ENCODE peak calls at places on chromosome 17, in four cellular contexts. One of them, this sample, is unnamed.

GRCh38 chr17:72520665-72521303 is 400.0 kb downstream of the SOX9 start:
- DNase-seq in H1: no peak
- DNase-seq in lower lobe of right lung: no peak
- DNase-seq in transverse colon: no peak
- DNase-seq in this sample: no peak

GRCh38 chr17:34254651-34255380 is at the start of gene CCL2:
- DNase-seq in H1: peak
- DNase-seq in lower lobe of right lung: peak
- DNase-seq in transverse colon: peak
- DNase-seq in this sample: peak

GRCh38 chr17:4249452-4250029 is 14.2 kb downstream of the ANKFY1 start:
- DNase-seq in H1: no peak
- DNase-seq in lower lobe of right lung: no peak
- DNase-seq in transverse colon: no peak
- DNase-seq in this sample: peak

GRCh38 chr17:45788057-45788456 is 3.9 kb downstream of the CRHR1 start:
- DNase-seq in H1: no peak
- DNase-seq in lower lobe of right lung: no peak
- DNase-seq in transverse colon: no peak
- DNase-seq in this sample: no peak

GRCh38 chr17:45302649-45303173 is 14.1 kb downstream of the MAP3K14 start:
- DNase-seq in H1: no peak
- DNase-seq in lower lobe of right lung: no peak
- DNase-seq in transverse colon: peak
- DNase-seq in this sample: peak

GRCh38 chr17:45260204-45260783 is 1.6 kb downstream of the SPATA32 start:
- DNase-seq in H1: no peak
- DNase-seq in lower lobe of right lung: no peak
- DNase-seq in transverse colon: no peak
- DNase-seq in this sample: no peak

GRCh38 chr17:30005709-30006320 is 64.4 kb downstream of the EFCAB5 start:
- DNase-seq in H1: no peak
- DNase-seq in lower lobe of right lung: no peak
- DNase-seq in transverse colon: no peak
- DNase-seq in this sample: no peak

GRCh38 chr17:78966906-78967600 is 12.7 kb downstream of the LGALS3BP start:
- DNase-seq in H1: no peak
- DNase-seq in lower lobe of right lung: no peak
- DNase-seq in transverse colon: no peak
- DNase-seq in this sample: no peak

GRCh38 chr17:6574689-6575595 is 18.6 kb upstream of the PITPNM3 start:
- DNase-seq in H1: no peak
- DNase-seq in lower lobe of right lung: peak
- DNase-seq in transverse colon: peak
- DNase-seq in this sample: no peak

GRCh38 chr17:7083592-7083991 is 3.5 kb upstream of the CLEC10A start:
- DNase-seq in H1: no peak
- DNase-seq in lower lobe of right lung: peak
- DNase-seq in transverse colon: no peak
- DNase-seq in this sample: no peak

GRCh38 chr17:10875411-10875810 is 37.5 kb upstream of the PIRT start:
- DNase-seq in H1: no peak
- DNase-seq in lower lobe of right lung: no peak
- DNase-seq in transverse colon: no peak
- DNase-seq in this sample: peak

GRCh38 chr17:73261952-73262675 is 434 bp upstream of the CPSF4L start:
- DNase-seq in H1: peak
- DNase-seq in lower lobe of right lung: no peak
- DNase-seq in transverse colon: peak
- DNase-seq in this sample: peak

GRCh38 chr17:31684901-31685300 is 174.1 kb downstream of the COPRS start:
- DNase-seq in H1: no peak
- DNase-seq in lower lobe of right lung: no peak
- DNase-seq in transverse colon: no peak
- DNase-seq in this sample: no peak

GRCh38 chr17:7439462-7440112 is at the start of gene FGF11:
- DNase-seq in H1: no peak
- DNase-seq in lower lobe of right lung: no peak
- DNase-seq in transverse colon: no peak
- DNase-seq in this sample: no peak

GRCh38 chr17:74987418-74987908 is at the start of gene CDR2L:
- DNase-seq in H1: peak
- DNase-seq in lower lobe of right lung: peak
- DNase-seq in transverse colon: peak
- DNase-seq in this sample: peak

GRCh38 chr17:77408284-77408683 is 267.5 kb downstream of the SEC14L1 start:
- DNase-seq in H1: no peak
- DNase-seq in lower lobe of right lung: no peak
- DNase-seq in transverse colon: peak
- DNase-seq in this sample: no peak

GRCh38 chr17:75878174-75878998 is at the start of gene TRIM47:
- DNase-seq in H1: no peak
- DNase-seq in lower lobe of right lung: peak
- DNase-seq in transverse colon: peak
- DNase-seq in this sample: peak

GRCh38 chr17:37770631-37771518 is 26.0 kb upstream of the HNF1B start:
- DNase-seq in H1: no peak
- DNase-seq in lower lobe of right lung: peak
- DNase-seq in transverse colon: peak
- DNase-seq in this sample: peak

GRCh38 chr17:68320311-68320865 is 29.1 kb downstream of the ARSG start:
- DNase-seq in H1: no peak
- DNase-seq in lower lobe of right lung: no peak
- DNase-seq in transverse colon: no peak
- DNase-seq in this sample: no peak

GRCh38 chr17:16464001-16464640 is 27.9 kb downstream of the LRRC75A start:
- DNase-seq in H1: no peak
- DNase-seq in lower lobe of right lung: no peak
- DNase-seq in transverse colon: no peak
- DNase-seq in this sample: no peak

GRCh38 chr17:45114117-45114932 is 18.0 kb downstream of the PLCD3 start:
- DNase-seq in H1: no peak
- DNase-seq in lower lobe of right lung: no peak
- DNase-seq in transverse colon: no peak
- DNase-seq in this sample: no peak

GRCh38 chr17:50134206-50135110 is 4.5 kb upstream of the SAMD14 start:
- DNase-seq in H1: no peak
- DNase-seq in lower lobe of right lung: no peak
- DNase-seq in transverse colon: no peak
- DNase-seq in this sample: peak

GRCh38 chr17:20120835-20121234 is 111.7 kb downstream of the SPECC1 start:
- DNase-seq in H1: no peak
- DNase-seq in lower lobe of right lung: no peak
- DNase-seq in transverse colon: no peak
- DNase-seq in this sample: no peak

GRCh38 chr17:79785900-79786810 is 8.2 kb downstream of the CBX2 start:
- DNase-seq in H1: no peak
- DNase-seq in lower lobe of right lung: peak
- DNase-seq in transverse colon: no peak
- DNase-seq in this sample: no peak

GRCh38 chr17:66526827-66527226 is 224.4 kb downstream of the PRKCA start:
- DNase-seq in H1: no peak
- DNase-seq in lower lobe of right lung: no peak
- DNase-seq in transverse colon: no peak
- DNase-seq in this sample: no peak

GRCh38 chr17:34156741-34157589 is 98.1 kb upstream of the CCL2 start:
- DNase-seq in H1: no peak
- DNase-seq in lower lobe of right lung: no peak
- DNase-seq in transverse colon: no peak
- DNase-seq in this sample: no peak

GRCh38 chr17:81457917-81458555 is 54.6 kb downstream of the ACTG1 start:
- DNase-seq in H1: no peak
- DNase-seq in lower lobe of right lung: no peak
- DNase-seq in transverse colon: no peak
- DNase-seq in this sample: no peak

GRCh38 chr17:66397486-66397885 is 95.1 kb downstream of the PRKCA start:
- DNase-seq in H1: no peak
- DNase-seq in lower lobe of right lung: no peak
- DNase-seq in transverse colon: no peak
- DNase-seq in this sample: no peak

GRCh38 chr17:32275060-32276042 is 9.7 kb downstream of the RHBDL3 start:
- DNase-seq in H1: no peak
- DNase-seq in lower lobe of right lung: peak
- DNase-seq in transverse colon: no peak
- DNase-seq in this sample: peak

GRCh38 chr17:55598495-55598894 is 87.2 kb upstream of the SMIM36 start:
- DNase-seq in H1: no peak
- DNase-seq in lower lobe of right lung: no peak
- DNase-seq in transverse colon: no peak
- DNase-seq in this sample: no peak

GRCh38 chr17:65218261-65218660 is 81.1 kb downstream of the RGS9 start:
- DNase-seq in H1: no peak
- DNase-seq in lower lobe of right lung: no peak
- DNase-seq in transverse colon: no peak
- DNase-seq in this sample: no peak

GRCh38 chr17:28404812-28405570 is 1.0 kb downstream of the SLC46A1 start:
- DNase-seq in H1: no peak
- DNase-seq in lower lobe of right lung: peak
- DNase-seq in transverse colon: no peak
- DNase-seq in this sample: no peak

DNA sequence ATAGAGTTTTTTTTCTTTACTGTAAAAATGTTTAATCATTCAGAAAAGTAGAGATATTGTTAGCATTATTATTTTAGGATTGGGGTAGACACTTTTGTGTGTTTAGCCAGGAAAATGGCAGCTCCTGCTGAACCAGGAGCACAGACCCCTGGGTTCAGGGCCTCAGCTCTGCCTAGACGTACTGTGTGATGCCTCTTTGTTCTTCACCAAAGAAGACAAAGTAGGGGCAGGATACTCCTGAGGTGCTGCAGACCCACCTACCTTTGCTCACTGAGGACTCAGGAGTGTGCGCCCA is 105.0 kb downstream of the MRM1 start:
- DNase-seq in H1: no peak
- DNase-seq in lower lobe of right lung: no peak
- DNase-seq in transverse colon: no peak
- DNase-seq in this sample: no peak
- TF ChIP-seq CTCF in H1: no peak
- TF ChIP-seq CTCF in lower lobe of right lung: no peak
- TF ChIP-seq CTCF in transverse colon: no peak
- TF ChIP-seq CTCF in this sample: no peak

DNA sequence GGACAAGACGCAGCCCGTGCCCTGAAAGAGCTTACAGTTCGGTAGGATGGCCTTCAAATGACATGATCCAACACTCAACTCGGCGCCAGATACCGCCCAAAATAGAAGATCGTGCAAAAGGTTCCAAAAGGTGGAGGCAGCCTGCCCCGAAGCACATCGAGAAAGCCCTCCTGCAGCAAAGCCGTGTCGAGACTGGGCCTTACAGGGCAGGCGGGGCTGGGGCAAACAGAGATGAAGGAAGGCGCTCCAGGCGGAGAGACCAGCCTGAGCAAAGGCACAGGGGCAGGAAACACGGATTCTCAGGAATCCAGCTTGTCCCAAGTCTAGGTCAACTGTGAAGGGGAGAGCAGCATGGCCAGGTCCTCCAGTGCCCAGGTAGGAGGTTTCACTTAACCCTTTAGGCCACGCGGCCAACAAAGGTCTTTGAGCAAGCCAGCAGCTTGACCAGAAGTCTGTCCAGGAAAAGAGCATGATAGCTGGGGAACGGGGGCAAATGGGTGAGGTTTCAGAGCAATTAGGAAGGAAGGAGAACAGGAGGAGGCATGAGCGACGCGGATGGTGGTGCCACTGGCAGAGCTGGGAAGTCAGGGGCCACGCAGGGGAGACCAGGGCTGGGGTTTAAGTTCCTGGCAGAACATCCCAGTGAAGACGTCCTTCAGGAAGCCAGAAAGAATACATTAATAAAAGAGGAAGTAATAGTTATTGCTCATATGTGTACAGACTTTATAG is 21.2 kb upstream of the EIF1 start:
- DNase-seq in H1: no peak
- DNase-seq in lower lobe of right lung: peak
- DNase-seq in transverse colon: no peak
- DNase-seq in this sample: no peak
- TF ChIP-seq CTCF in H1: no peak
- TF ChIP-seq CTCF in lower lobe of right lung: no peak
- TF ChIP-seq CTCF in transverse colon: no peak
- TF ChIP-seq CTCF in this sample: no peak

DNA sequence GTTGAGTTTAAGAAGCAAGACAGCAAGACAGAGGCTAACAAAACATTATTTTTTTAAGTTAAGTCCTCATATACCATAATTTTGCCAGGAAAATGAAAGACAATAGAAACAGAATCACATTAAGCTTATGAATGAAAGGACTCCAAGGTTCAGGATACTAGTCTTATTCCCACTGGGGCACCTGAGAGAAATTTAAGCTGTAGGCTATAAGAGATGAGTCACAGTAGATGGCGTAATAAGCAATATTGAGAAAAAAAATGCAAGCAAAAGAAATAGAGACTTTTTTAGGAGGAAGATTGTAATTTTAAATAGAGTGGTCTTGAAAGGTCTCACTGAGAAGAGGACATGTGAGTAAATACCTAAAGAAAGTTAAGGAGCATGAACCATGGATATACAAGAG is 57.1 kb upstream of the KIF2B start:
- DNase-seq in H1: no peak
- DNase-seq in lower lobe of right lung: no peak
- DNase-seq in transverse colon: no peak
- DNase-seq in this sample: no peak
- TF ChIP-seq CTCF in H1: no peak
- TF ChIP-seq CTCF in lower lobe of right lung: no peak
- TF ChIP-seq CTCF in transverse colon: no peak
- TF ChIP-seq CTCF in this sample: no peak

GRCh38 chr17:12927001-12927400 is 90.8 kb downstream of the ELAC2 start:
- DNase-seq in H1: no peak
- DNase-seq in lower lobe of right lung: no peak
- DNase-seq in transverse colon: no peak
- DNase-seq in this sample: no peak

GRCh38 chr17:12924614-12925013 is 93.2 kb downstream of the ELAC2 start:
- DNase-seq in H1: no peak
- DNase-seq in lower lobe of right lung: no peak
- DNase-seq in transverse colon: no peak
- DNase-seq in this sample: no peak

GRCh38 chr17:12927541-12928425 is 90.0 kb downstream of the ELAC2 start:
- DNase-seq in H1: no peak
- DNase-seq in lower lobe of right lung: no peak
- DNase-seq in transverse colon: no peak
- DNase-seq in this sample: no peak

DNA sequence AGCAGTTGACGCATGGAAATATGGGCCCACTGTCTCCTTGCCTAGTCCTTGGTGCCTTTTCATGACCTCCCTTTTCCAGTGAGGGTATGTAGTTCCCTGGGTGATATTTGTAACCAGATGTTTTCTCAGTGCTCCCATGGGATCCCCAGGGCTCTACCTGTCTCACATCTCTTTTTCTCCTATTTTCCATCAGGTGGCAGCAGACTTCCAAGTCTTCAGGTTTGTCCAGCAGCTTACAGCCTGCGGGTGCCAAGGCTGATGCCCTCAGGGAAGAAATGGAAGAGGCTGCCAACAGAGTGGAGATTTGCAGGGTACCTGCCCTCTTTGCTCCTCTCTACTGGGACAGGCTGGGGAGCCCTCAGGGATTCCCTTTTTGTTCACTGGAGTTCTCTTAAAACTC is 89.1 kb downstream of the ELAC2 start:
- DNase-seq in H1: no peak
- DNase-seq in lower lobe of right lung: no peak
- DNase-seq in transverse colon: no peak
- DNase-seq in this sample: no peak
- TF ChIP-seq CTCF in H1: no peak
- TF ChIP-seq CTCF in lower lobe of right lung: no peak
- TF ChIP-seq CTCF in transverse colon: no peak
- TF ChIP-seq CTCF in this sample: no peak

This sample was measured in Calu3.